ENCODE peak calls at places on chromosomes 4 and X, in nine cellular contexts. K is H7; W is mesenchymal stem cell; Y is GM23248; R is uterus; U is lung; F is CD8-positive, alpha-beta T cell; B is naive thymus-derived CD4-positive, alpha-beta T cell; Q is fibroblast of mammary gland. H is an unnamed sample.

GRCh38 chrX:54182194-54182863 is 725 bp downstream of the FAM120C start:
- DNase-seq in K (peak; percentile 61), W (peak; percentile 43), Y (peak; percentile 54), R (peak; percentile 43), U (peak; percentile 63), F (peak; percentile 68), B (peak; percentile 33), Q (peak; percentile 17), H (peak; percentile 51)

GRCh38 chrX:132481449-132481848 is 7.4 kb downstream of the MBNL3 start:
- DNase-seq in K (no peak), W (no peak), Y (no peak), R (no peak), U (no peak), F (no peak), B (no peak), Q (no peak), H (no peak)

GRCh38 chrX:108139303-108139702 is 47.7 kb downstream of the ATG4A start:
- DNase-seq in K (peak; percentile 62), W (no peak), Y (peak; percentile 7), R (no peak), U (no peak), F (no peak), B (no peak), Q (peak; percentile 12), H (peak; percentile 10)

GRCh38 chr4:6463311-6464289 is 8.8 kb downstream of the PPP2R2C start:
- DNase-seq in K (peak; percentile 71), W (no peak), Y (no peak), R (no peak), U (no peak), F (no peak), B (no peak), Q (no peak), H (no peak)

GRCh38 chrX:41823402-41823801 is 99.4 kb downstream of the GPR82 start:
- DNase-seq in K (no peak), W (no peak), Y (peak; percentile 40), R (no peak), U (no peak), F (no peak), B (no peak), Q (peak; percentile 37), H (no peak)

GRCh38 chr4:62457356-62457755 is 1257.2 kb downstream of the ADGRL3 start:
- DNase-seq in K (no peak), W (no peak), Y (no peak), R (no peak), U (no peak), F (no peak), B (no peak), Q (no peak), H (no peak)

GRCh38 chrX:9847071-9847470 is 60.8 kb downstream of the SHROOM2 start:
- DNase-seq in K (no peak), W (peak; percentile 87), Y (peak; percentile 75), R (no peak), U (no peak), F (no peak), B (no peak), Q (no peak), H (peak; percentile 29)

GRCh38 chrX:2690856-2691542 is at the start of gene CD99:
- DNase-seq in K (peak; percentile 96), W (peak; percentile 94), Y (peak; percentile 91), R (peak; percentile 93), U (peak; percentile 89), F (peak; percentile 87), B (peak; percentile 84), Q (peak; percentile 75), H (peak; percentile 82)

GRCh38 chrX:115233497-115234219 is at the start of gene LRCH2:
- DNase-seq in K (peak; percentile 89), W (peak; percentile 62), Y (peak; percentile 52), R (peak; percentile 47), U (no peak), F (no peak), B (peak; percentile 1), Q (peak; percentile 37), H (no peak)

GRCh38 chr4:114729339-114729738 is 130.7 kb downstream of the UGT8 start:
- DNase-seq in K (peak; percentile 17), W (no peak), Y (no peak), R (no peak), U (no peak), F (no peak), B (no peak), Q (no peak), H (no peak)

GRCh38 chr4:3114377-3114776 is 39.9 kb downstream of the HTT start:
- DNase-seq in K (no peak), W (no peak), Y (peak; percentile 63), R (no peak), U (no peak), F (no peak), B (no peak), Q (peak; percentile 23), H (peak; percentile 40)

GRCh38 chr4:150570862-150571261 is 11.1 kb upstream of the MAB21L2 start:
- DNase-seq in K (no peak), W (no peak), Y (no peak), R (no peak), U (no peak), F (no peak), B (no peak), Q (no peak), H (peak; percentile 24)

GRCh38 chrX:143632625-143633387 is 3.1 kb downstream of the SLITRK4 start:
- DNase-seq in K (no peak), W (peak; percentile 57), Y (no peak), R (no peak), U (no peak), F (no peak), B (no peak), Q (peak; percentile 7), H (no peak)

GRCh38 chrX:143633530-143634372 is 2.1 kb downstream of the SLITRK4 start:
- DNase-seq in K (peak; percentile 44), W (peak; percentile 29), Y (no peak), R (no peak), U (no peak), F (no peak), B (no peak), Q (no peak), H (no peak)

GRCh38 chrX:143634701-143635442 is 1.0 kb downstream of the SLITRK4 start:
- DNase-seq in K (peak; percentile 56), W (peak; percentile 28), Y (no peak), R (no peak), U (no peak), F (no peak), B (no peak), Q (no peak), H (peak; percentile 0)

GRCh38 chrX:143635915-143636314 is at the start of gene SLITRK4:
- DNase-seq in K (peak; percentile 51), W (peak; percentile 73), Y (no peak), R (no peak), U (no peak), F (no peak), B (no peak), Q (no peak), H (no peak)

GRCh38 chrX:143634373-143634685 is 1.6 kb downstream of the SLITRK4 start:
- DNase-seq in K (peak; percentile 26), W (peak; percentile 10), Y (no peak), R (no peak), U (no peak), F (no peak), B (no peak), Q (no peak), H (peak; percentile 0)
- H3K4me3 ChIP-seq in K (peak overlapping the region; percentile 72), W (peak overlapping the region; percentile 64), Y (no peak overlapping the region), R (peak overlapping the region; percentile 9), U (no peak overlapping the region), F (no peak overlapping the region), B (no peak overlapping the region), Q (no peak overlapping the region), H (peak overlapping the region; percentile 19)

DNA sequence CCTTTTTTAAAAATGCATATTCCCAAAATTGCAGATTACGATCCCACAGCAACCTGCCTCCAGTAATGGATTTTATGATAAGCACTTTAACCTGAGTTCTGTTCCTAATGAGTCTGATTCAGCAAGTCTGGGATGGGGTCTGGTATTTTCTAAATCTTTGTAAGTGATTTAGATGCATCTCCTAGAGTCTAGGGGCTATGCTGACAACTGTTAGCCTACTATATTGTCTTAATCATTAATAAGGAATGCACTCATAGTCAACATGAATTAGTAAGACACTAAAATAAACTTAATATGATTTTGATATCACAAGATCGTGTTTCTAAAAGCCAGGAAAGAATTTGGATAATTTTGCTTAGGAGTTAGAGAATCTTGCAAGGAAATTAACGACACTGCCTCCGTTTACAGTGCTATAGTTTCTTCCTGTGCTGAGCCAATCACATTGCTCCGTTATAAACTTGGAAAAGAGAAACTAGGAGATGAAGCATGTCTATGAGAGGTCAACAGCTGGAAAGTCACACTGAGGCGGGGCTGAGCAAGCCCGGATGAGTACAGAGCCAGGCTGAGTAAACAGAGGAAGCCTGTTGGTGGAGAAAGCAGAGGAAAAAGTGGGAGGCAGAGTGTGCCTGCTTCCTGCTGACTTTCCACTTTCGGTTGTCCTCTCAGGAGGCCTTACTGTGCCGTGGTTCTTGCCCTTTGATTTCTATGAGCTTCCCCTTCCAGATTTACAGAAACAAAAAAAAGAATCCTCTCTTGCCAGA is 5.4 kb downstream of the SCARB2 start:
- DNase-seq in K (no peak), W (peak; percentile 97), Y (peak; percentile 95), R (peak; percentile 73), U (peak; percentile 74), F (no peak), B (no peak), Q (peak; percentile 93), H (peak; percentile 90)
- H3K4me3 ChIP-seq in K (no peak overlapping the region), W (no peak overlapping the region), Y (peak overlapping the region; percentile 73), R (peak overlapping the region; percentile 5), U (no peak overlapping the region), F (no peak overlapping the region), B (no peak overlapping the region), Q (peak overlapping the region; percentile 27), H (no peak overlapping the region)

DNA sequence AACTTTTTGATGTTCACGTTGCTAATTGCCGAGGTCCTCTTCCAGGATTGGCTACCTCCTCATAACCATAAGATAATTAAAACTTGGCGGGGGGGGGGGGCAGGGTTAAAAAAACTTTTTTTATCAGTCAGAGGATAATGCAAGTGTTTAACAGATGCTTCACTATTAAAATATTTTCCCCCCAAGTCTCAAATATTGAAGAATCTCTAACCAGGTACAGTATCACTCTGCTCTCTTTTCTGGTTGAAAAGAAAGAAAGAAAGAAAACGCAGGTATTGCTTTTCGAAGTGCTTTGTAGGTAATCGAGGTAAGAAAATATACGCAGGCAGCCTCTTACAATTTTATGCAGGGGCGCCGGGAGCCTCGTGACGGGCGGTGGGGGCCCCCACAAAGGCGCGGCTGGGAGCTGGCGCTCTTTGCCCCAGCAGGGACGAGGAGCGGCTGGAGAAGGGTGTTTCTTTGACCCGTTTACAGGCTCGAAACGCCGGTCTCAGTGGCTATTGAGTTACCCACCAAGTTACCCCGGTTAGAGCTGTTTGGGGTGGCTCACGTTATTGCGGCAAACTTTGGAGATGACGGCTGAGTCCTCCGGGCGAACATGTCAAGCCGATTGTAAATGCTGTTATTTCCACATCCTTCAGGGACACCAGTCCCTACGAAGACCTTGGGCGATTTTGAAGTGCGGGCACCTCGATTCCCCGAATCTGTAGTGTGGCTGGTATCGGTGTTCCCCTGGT is 465 bp upstream of the HAND2 start:
- DNase-seq in K (peak; percentile 60), W (no peak), Y (peak; percentile 69), R (peak; percentile 40), U (no peak), F (no peak), B (no peak), Q (peak; percentile 17), H (no peak)
- H3K4me3 ChIP-seq in K (no peak overlapping the region), W (no peak overlapping the region), Y (peak overlapping the region; percentile 97), R (peak overlapping the region; percentile 87), U (no peak overlapping the region), F (no peak overlapping the region), B (no peak overlapping the region), Q (peak overlapping the region; percentile 83), H (no peak overlapping the region)

DNA sequence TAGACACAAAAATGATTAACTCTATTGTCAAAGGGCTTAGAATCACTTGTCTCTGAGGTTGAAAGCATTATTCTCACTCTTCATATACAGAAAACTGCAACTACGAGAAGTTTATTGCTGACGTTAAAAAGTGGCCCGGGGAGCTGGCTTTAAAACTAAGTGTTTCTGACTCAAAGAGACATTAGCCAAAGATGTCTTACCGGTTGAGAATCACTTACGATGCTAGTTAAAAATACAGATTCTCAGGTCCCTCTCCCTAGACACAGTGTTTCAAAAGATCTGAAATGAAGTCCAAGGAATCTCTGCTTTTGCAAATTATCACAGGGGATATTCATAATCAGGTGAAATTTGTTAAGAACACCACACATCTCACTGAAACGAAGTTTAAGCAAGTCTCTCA is 1.2 kb downstream of the GNPDA2 start:
- DNase-seq in K (no peak), W (peak; percentile 22), Y (peak; percentile 62), R (no peak), U (no peak), F (no peak), B (no peak), Q (peak; percentile 21), H (no peak)
- H3K4me3 ChIP-seq in K (peak overlapping the region; percentile 82), W (no peak overlapping the region), Y (peak overlapping the region; percentile 77), R (peak overlapping the region; percentile 94), U (no peak overlapping the region), F (peak overlapping the region; percentile 75), B (peak overlapping the region; percentile 73), Q (peak overlapping the region; percentile 86), H (peak overlapping the region; percentile 75)